ENCODE peak calls at places on chromosomes 11 and 22, in six cellular contexts. Z is T-helper 1 cell, J is brain microvascular endothelial cell, D is NCI-H1417, Q is kidney tubule cell, C is substantia nigra. V is an unnamed sample.
A peak's percentile ranks its signal among the peaks of the same experiment; 100 is the strongest.

GRCh38 chr11:28117712-28118111 is 9.5 kb downstream of the METTL15 start:
- DNase-seq in Z (no peak), J (no peak), D (no peak), Q (peak; percentile 3), C (no peak), V (no peak)

GRCh38 chr11:78536933-78537332 is 37.7 kb downstream of the NARS2 start:
- DNase-seq in Z (no peak), J (no peak), D (no peak), Q (no peak), C (no peak), V (no peak)

GRCh38 chr22:31075961-31076360 is 5.2 kb upstream of the SMTN start:
- DNase-seq in Z (no peak), J (no peak), D (no peak), Q (no peak), C (no peak), V (no peak)

GRCh38 chr22:32904044-32904443 is 102.5 kb downstream of the TIMP3 start:
- DNase-seq in Z (no peak), J (peak; percentile 42), D (peak; percentile 7), Q (peak; percentile 22), C (peak; percentile 32), V (no peak)

GRCh38 chr11:72174299-72175070 is 17.5 kb upstream of the FOLR1 start:
- DNase-seq in Z (no peak), J (no peak), D (no peak), Q (peak; percentile 37), C (no peak), V (no peak)

GRCh38 chr11:76524919-76525318 is 80.1 kb downstream of the EMSY start:
- DNase-seq in Z (no peak), J (no peak), D (no peak), Q (peak; percentile 39), C (no peak), V (no peak)

GRCh38 chr11:60777572-60777971 is 7.6 kb upstream of the MS4A10 start:
- DNase-seq in Z (no peak), J (peak; percentile 95), D (no peak), Q (peak; percentile 70), C (no peak), V (no peak)

GRCh38 chr11:119764108-119764874 is 35.3 kb upstream of the NECTIN1 start:
- DNase-seq in Z (no peak), J (peak; percentile 18), D (peak; percentile 74), Q (peak; percentile 60), C (peak; percentile 61), V (no peak)

GRCh38 chr11:60880635-60881282 is 13.4 kb downstream of the ZP1 start:
- DNase-seq in Z (no peak), J (no peak), D (peak; percentile 77), Q (no peak), C (no peak), V (no peak)